ENCODE peak calls at places on chromosomes 11 and 22, in ten cellular contexts. One of them, this sample, is unnamed.

GRCh38 chr11:94193288-94193687 is 64.6 kb downstream of the PANX1 start:
- DNase-seq in NT2/D1: no peak
- DNase-seq in stimulated activated CD8-positive, alpha-beta memory T cell treated with anti-CD3 and anti-CD28 coated beads, Interleukin-12 subunit alpha, Interleukin-12 subunit beta, amount 100 ng/mL, for 4 hours: no peak
- DNase-seq in endothelial cell: no peak
- DNase-seq in non-pigmented ciliary epithelial cell: no peak
- DNase-seq in NCI-H1436: no peak
- DNase-seq in Right ventricle myocardium inferior: no peak
- DNase-seq in astrocyte: peak
- DNase-seq in AG20443: peak
- DNase-seq in naive thymus-derived CD8-positive, alpha-beta T cell: no peak
- DNase-seq in this sample: no peak

GRCh38 chr22:28029201-28029948 is 110.3 kb upstream of the PITPNB start:
- DNase-seq in NT2/D1: no peak
- DNase-seq in astrocyte: peak
- DNase-seq in AG20443: no peak
- DNase-seq in stimulated activated CD8-positive, alpha-beta memory T cell treated with anti-CD3 and anti-CD28 coated beads, Interleukin-12 subunit alpha, Interleukin-12 subunit beta, amount 100 ng/mL, for 4 hours: no peak
- DNase-seq in naive thymus-derived CD8-positive, alpha-beta T cell: no peak
- DNase-seq in Right ventricle myocardium inferior: no peak
- DNase-seq in NCI-H1436: peak
- DNase-seq in endothelial cell: peak
- DNase-seq in non-pigmented ciliary epithelial cell: no peak
- DNase-seq in this sample: peak

GRCh38 chr11:82775736-82776346 is 42.2 kb upstream of the FAM181B start:
- DNase-seq in NCI-H1436: no peak
- DNase-seq in endothelial cell: peak
- DNase-seq in naive thymus-derived CD8-positive, alpha-beta T cell: no peak
- DNase-seq in NT2/D1: peak
- DNase-seq in Right ventricle myocardium inferior: no peak
- DNase-seq in non-pigmented ciliary epithelial cell: no peak
- DNase-seq in AG20443: peak
- DNase-seq in stimulated activated CD8-positive, alpha-beta memory T cell treated with anti-CD3 and anti-CD28 coated beads, Interleukin-12 subunit alpha, Interleukin-12 subunit beta, amount 100 ng/mL, for 4 hours: no peak
- DNase-seq in astrocyte: no peak
- DNase-seq in this sample: no peak

GRCh38 chr11:2122907-2123627 is 16.1 kb downstream of the IGF2 start:
- DNase-seq in NCI-H1436: no peak
- DNase-seq in endothelial cell: no peak
- DNase-seq in astrocyte: no peak
- DNase-seq in NT2/D1: no peak
- DNase-seq in Right ventricle myocardium inferior: no peak
- DNase-seq in non-pigmented ciliary epithelial cell: no peak
- DNase-seq in naive thymus-derived CD8-positive, alpha-beta T cell: no peak
- DNase-seq in stimulated activated CD8-positive, alpha-beta memory T cell treated with anti-CD3 and anti-CD28 coated beads, Interleukin-12 subunit alpha, Interleukin-12 subunit beta, amount 100 ng/mL, for 4 hours: no peak
- DNase-seq in AG20443: no peak
- DNase-seq in this sample: no peak

GRCh38 chr11:70399681-70400112 is 1.4 kb downstream of the CTTN start:
- DNase-seq in stimulated activated CD8-positive, alpha-beta memory T cell treated with anti-CD3 and anti-CD28 coated beads, Interleukin-12 subunit alpha, Interleukin-12 subunit beta, amount 100 ng/mL, for 4 hours: no peak
- DNase-seq in AG20443: peak
- DNase-seq in naive thymus-derived CD8-positive, alpha-beta T cell: no peak
- DNase-seq in astrocyte: peak
- DNase-seq in endothelial cell: peak
- DNase-seq in non-pigmented ciliary epithelial cell: peak
- DNase-seq in NT2/D1: no peak
- DNase-seq in Right ventricle myocardium inferior: peak
- DNase-seq in NCI-H1436: no peak
- DNase-seq in this sample: peak

GRCh38 chr11:47523491-47524199 is 29.3 kb downstream of the CELF1 start:
- DNase-seq in Right ventricle myocardium inferior: no peak
- DNase-seq in stimulated activated CD8-positive, alpha-beta memory T cell treated with anti-CD3 and anti-CD28 coated beads, Interleukin-12 subunit alpha, Interleukin-12 subunit beta, amount 100 ng/mL, for 4 hours: no peak
- DNase-seq in NCI-H1436: no peak
- DNase-seq in AG20443: peak
- DNase-seq in non-pigmented ciliary epithelial cell: peak
- DNase-seq in endothelial cell: no peak
- DNase-seq in naive thymus-derived CD8-positive, alpha-beta T cell: peak
- DNase-seq in NT2/D1: no peak
- DNase-seq in astrocyte: peak
- DNase-seq in this sample: no peak

GRCh38 chr11:3786781-3787428 is 10.4 kb downstream of the NUP98 start:
- DNase-seq in AG20443: peak
- DNase-seq in astrocyte: peak
- DNase-seq in non-pigmented ciliary epithelial cell: no peak
- DNase-seq in Right ventricle myocardium inferior: no peak
- DNase-seq in naive thymus-derived CD8-positive, alpha-beta T cell: no peak
- DNase-seq in endothelial cell: no peak
- DNase-seq in NT2/D1: no peak
- DNase-seq in stimulated activated CD8-positive, alpha-beta memory T cell treated with anti-CD3 and anti-CD28 coated beads, Interleukin-12 subunit alpha, Interleukin-12 subunit beta, amount 100 ng/mL, for 4 hours: no peak
- DNase-seq in NCI-H1436: no peak
- DNase-seq in this sample: no peak

GRCh38 chr11:103903005-103903404 is 133.4 kb upstream of the DDI1 start:
- DNase-seq in NCI-H1436: no peak
- DNase-seq in NT2/D1: no peak
- DNase-seq in stimulated activated CD8-positive, alpha-beta memory T cell treated with anti-CD3 and anti-CD28 coated beads, Interleukin-12 subunit alpha, Interleukin-12 subunit beta, amount 100 ng/mL, for 4 hours: no peak
- DNase-seq in endothelial cell: no peak
- DNase-seq in non-pigmented ciliary epithelial cell: no peak
- DNase-seq in Right ventricle myocardium inferior: no peak
- DNase-seq in AG20443: no peak
- DNase-seq in astrocyte: no peak
- DNase-seq in naive thymus-derived CD8-positive, alpha-beta T cell: no peak
- DNase-seq in this sample: no peak

GRCh38 chr22:31748490-31748889 is 1.4 kb downstream of the PRR14L start:
- DNase-seq in NT2/D1: no peak
- DNase-seq in Right ventricle myocardium inferior: no peak
- DNase-seq in astrocyte: no peak
- DNase-seq in non-pigmented ciliary epithelial cell: no peak
- DNase-seq in NCI-H1436: no peak
- DNase-seq in AG20443: no peak
- DNase-seq in stimulated activated CD8-positive, alpha-beta memory T cell treated with anti-CD3 and anti-CD28 coated beads, Interleukin-12 subunit alpha, Interleukin-12 subunit beta, amount 100 ng/mL, for 4 hours: no peak
- DNase-seq in endothelial cell: peak
- DNase-seq in naive thymus-derived CD8-positive, alpha-beta T cell: no peak
- DNase-seq in this sample: no peak

GRCh38 chr22:23289851-23290724 is 109.8 kb downstream of the BCR start:
- DNase-seq in AG20443: peak
- DNase-seq in endothelial cell: peak
- DNase-seq in NT2/D1: peak
- DNase-seq in non-pigmented ciliary epithelial cell: no peak
- DNase-seq in NCI-H1436: no peak
- DNase-seq in stimulated activated CD8-positive, alpha-beta memory T cell treated with anti-CD3 and anti-CD28 coated beads, Interleukin-12 subunit alpha, Interleukin-12 subunit beta, amount 100 ng/mL, for 4 hours: peak
- DNase-seq in naive thymus-derived CD8-positive, alpha-beta T cell: peak
- DNase-seq in astrocyte: peak
- DNase-seq in Right ventricle myocardium inferior: peak
- DNase-seq in this sample: no peak

GRCh38 chr22:31486951-31487350 is 2.7 kb downstream of the EIF4ENIF1 start:
- DNase-seq in NT2/D1: no peak
- DNase-seq in NCI-H1436: no peak
- DNase-seq in endothelial cell: no peak
- DNase-seq in AG20443: no peak
- DNase-seq in stimulated activated CD8-positive, alpha-beta memory T cell treated with anti-CD3 and anti-CD28 coated beads, Interleukin-12 subunit alpha, Interleukin-12 subunit beta, amount 100 ng/mL, for 4 hours: no peak
- DNase-seq in Right ventricle myocardium inferior: no peak
- DNase-seq in non-pigmented ciliary epithelial cell: no peak
- DNase-seq in astrocyte: no peak
- DNase-seq in naive thymus-derived CD8-positive, alpha-beta T cell: no peak
- DNase-seq in this sample: no peak

GRCh38 chr11:27255447-27255828 is 107.6 kb downstream of the CCDC34 start:
- DNase-seq in stimulated activated CD8-positive, alpha-beta memory T cell treated with anti-CD3 and anti-CD28 coated beads, Interleukin-12 subunit alpha, Interleukin-12 subunit beta, amount 100 ng/mL, for 4 hours: no peak
- DNase-seq in NCI-H1436: no peak
- DNase-seq in naive thymus-derived CD8-positive, alpha-beta T cell: no peak
- DNase-seq in AG20443: peak
- DNase-seq in Right ventricle myocardium inferior: no peak
- DNase-seq in endothelial cell: no peak
- DNase-seq in non-pigmented ciliary epithelial cell: peak
- DNase-seq in NT2/D1: no peak
- DNase-seq in astrocyte: peak
- DNase-seq in this sample: no peak

GRCh38 chr11:68040121-68040956 is 1.5 kb downstream of the TCIRG1 start:
- DNase-seq in NCI-H1436: peak
- DNase-seq in astrocyte: peak
- DNase-seq in endothelial cell: peak
- DNase-seq in Right ventricle myocardium inferior: peak
- DNase-seq in stimulated activated CD8-positive, alpha-beta memory T cell treated with anti-CD3 and anti-CD28 coated beads, Interleukin-12 subunit alpha, Interleukin-12 subunit beta, amount 100 ng/mL, for 4 hours: no peak
- DNase-seq in NT2/D1: no peak
- DNase-seq in AG20443: peak
- DNase-seq in naive thymus-derived CD8-positive, alpha-beta T cell: no peak
- DNase-seq in non-pigmented ciliary epithelial cell: no peak
- DNase-seq in this sample: peak

GRCh38 chr22:44584256-44584902 is 86.3 kb upstream of the RTL6 start:
- DNase-seq in NCI-H1436: no peak
- DNase-seq in stimulated activated CD8-positive, alpha-beta memory T cell treated with anti-CD3 and anti-CD28 coated beads, Interleukin-12 subunit alpha, Interleukin-12 subunit beta, amount 100 ng/mL, for 4 hours: no peak
- DNase-seq in non-pigmented ciliary epithelial cell: no peak
- DNase-seq in astrocyte: no peak
- DNase-seq in endothelial cell: no peak
- DNase-seq in Right ventricle myocardium inferior: no peak
- DNase-seq in NT2/D1: no peak
- DNase-seq in AG20443: no peak
- DNase-seq in naive thymus-derived CD8-positive, alpha-beta T cell: no peak
- DNase-seq in this sample: peak

GRCh38 chr11:126992065-126992803 is 8.3 kb downstream of the KIRREL3 start:
- DNase-seq in stimulated activated CD8-positive, alpha-beta memory T cell treated with anti-CD3 and anti-CD28 coated beads, Interleukin-12 subunit alpha, Interleukin-12 subunit beta, amount 100 ng/mL, for 4 hours: no peak
- DNase-seq in Right ventricle myocardium inferior: no peak
- DNase-seq in endothelial cell: no peak
- DNase-seq in astrocyte: peak
- DNase-seq in NCI-H1436: no peak
- DNase-seq in naive thymus-derived CD8-positive, alpha-beta T cell: no peak
- DNase-seq in AG20443: peak
- DNase-seq in non-pigmented ciliary epithelial cell: peak
- DNase-seq in NT2/D1: no peak
- DNase-seq in this sample: no peak

GRCh38 chr22:34845391-34845790 is 220.6 kb upstream of the ISX start:
- DNase-seq in non-pigmented ciliary epithelial cell: no peak
- DNase-seq in endothelial cell: no peak
- DNase-seq in astrocyte: no peak
- DNase-seq in NT2/D1: no peak
- DNase-seq in AG20443: peak
- DNase-seq in naive thymus-derived CD8-positive, alpha-beta T cell: no peak
- DNase-seq in NCI-H1436: no peak
- DNase-seq in Right ventricle myocardium inferior: no peak
- DNase-seq in stimulated activated CD8-positive, alpha-beta memory T cell treated with anti-CD3 and anti-CD28 coated beads, Interleukin-12 subunit alpha, Interleukin-12 subunit beta, amount 100 ng/mL, for 4 hours: no peak
- DNase-seq in this sample: no peak

GRCh38 chr22:37092997-37093396 is 16.5 kb downstream of the TMPRSS6 start:
- DNase-seq in non-pigmented ciliary epithelial cell: no peak
- DNase-seq in astrocyte: no peak
- DNase-seq in naive thymus-derived CD8-positive, alpha-beta T cell: no peak
- DNase-seq in stimulated activated CD8-positive, alpha-beta memory T cell treated with anti-CD3 and anti-CD28 coated beads, Interleukin-12 subunit alpha, Interleukin-12 subunit beta, amount 100 ng/mL, for 4 hours: no peak
- DNase-seq in NCI-H1436: no peak
- DNase-seq in AG20443: no peak
- DNase-seq in NT2/D1: no peak
- DNase-seq in Right ventricle myocardium inferior: no peak
- DNase-seq in endothelial cell: no peak
- DNase-seq in this sample: no peak

GRCh38 chr11:94845622-94846021 is 77.5 kb downstream of the AMOTL1 start:
- DNase-seq in endothelial cell: no peak
- DNase-seq in NCI-H1436: no peak
- DNase-seq in astrocyte: no peak
- DNase-seq in naive thymus-derived CD8-positive, alpha-beta T cell: no peak
- DNase-seq in AG20443: no peak
- DNase-seq in NT2/D1: no peak
- DNase-seq in non-pigmented ciliary epithelial cell: no peak
- DNase-seq in stimulated activated CD8-positive, alpha-beta memory T cell treated with anti-CD3 and anti-CD28 coated beads, Interleukin-12 subunit alpha, Interleukin-12 subunit beta, amount 100 ng/mL, for 4 hours: no peak
- DNase-seq in Right ventricle myocardium inferior: no peak
- DNase-seq in this sample: no peak

GRCh38 chr11:91761406-91762027 is 463.1 kb upstream of the FAT3 start:
- DNase-seq in naive thymus-derived CD8-positive, alpha-beta T cell: no peak
- DNase-seq in NT2/D1: peak
- DNase-seq in AG20443: no peak
- DNase-seq in stimulated activated CD8-positive, alpha-beta memory T cell treated with anti-CD3 and anti-CD28 coated beads, Interleukin-12 subunit alpha, Interleukin-12 subunit beta, amount 100 ng/mL, for 4 hours: no peak
- DNase-seq in Right ventricle myocardium inferior: no peak
- DNase-seq in NCI-H1436: no peak
- DNase-seq in astrocyte: no peak
- DNase-seq in endothelial cell: no peak
- DNase-seq in non-pigmented ciliary epithelial cell: no peak
- DNase-seq in this sample: no peak

GRCh38 chr22:46250783-46251125 is 661 bp upstream of the CDPF1 start:
- DNase-seq in astrocyte: no peak
- DNase-seq in non-pigmented ciliary epithelial cell: no peak
- DNase-seq in naive thymus-derived CD8-positive, alpha-beta T cell: no peak
- DNase-seq in NCI-H1436: no peak
- DNase-seq in Right ventricle myocardium inferior: no peak
- DNase-seq in AG20443: no peak
- DNase-seq in NT2/D1: no peak
- DNase-seq in endothelial cell: no peak
- DNase-seq in stimulated activated CD8-positive, alpha-beta memory T cell treated with anti-CD3 and anti-CD28 coated beads, Interleukin-12 subunit alpha, Interleukin-12 subunit beta, amount 100 ng/mL, for 4 hours: no peak
- DNase-seq in this sample: no peak

GRCh38 chr22:31083923-31084810 is 3.0 kb downstream of the SMTN start:
- DNase-seq in naive thymus-derived CD8-positive, alpha-beta T cell: no peak
- DNase-seq in endothelial cell: no peak
- DNase-seq in NT2/D1: no peak
- DNase-seq in Right ventricle myocardium inferior: peak
- DNase-seq in NCI-H1436: no peak
- DNase-seq in stimulated activated CD8-positive, alpha-beta memory T cell treated with anti-CD3 and anti-CD28 coated beads, Interleukin-12 subunit alpha, Interleukin-12 subunit beta, amount 100 ng/mL, for 4 hours: no peak
- DNase-seq in AG20443: no peak
- DNase-seq in astrocyte: no peak
- DNase-seq in non-pigmented ciliary epithelial cell: no peak
- DNase-seq in this sample: no peak

GRCh38 chr11:76023408-76024068 is 182.8 kb downstream of the WNT11 start:
- DNase-seq in endothelial cell: no peak
- DNase-seq in AG20443: no peak
- DNase-seq in non-pigmented ciliary epithelial cell: no peak
- DNase-seq in naive thymus-derived CD8-positive, alpha-beta T cell: no peak
- DNase-seq in Right ventricle myocardium inferior: no peak
- DNase-seq in astrocyte: no peak
- DNase-seq in NT2/D1: no peak
- DNase-seq in stimulated activated CD8-positive, alpha-beta memory T cell treated with anti-CD3 and anti-CD28 coated beads, Interleukin-12 subunit alpha, Interleukin-12 subunit beta, amount 100 ng/mL, for 4 hours: no peak
- DNase-seq in NCI-H1436: no peak
- DNase-seq in this sample: no peak

GRCh38 chr11:131690362-131690761 is 319.9 kb downstream of the NTM start:
- DNase-seq in stimulated activated CD8-positive, alpha-beta memory T cell treated with anti-CD3 and anti-CD28 coated beads, Interleukin-12 subunit alpha, Interleukin-12 subunit beta, amount 100 ng/mL, for 4 hours: no peak
- DNase-seq in naive thymus-derived CD8-positive, alpha-beta T cell: no peak
- DNase-seq in non-pigmented ciliary epithelial cell: no peak
- DNase-seq in NCI-H1436: no peak
- DNase-seq in astrocyte: no peak
- DNase-seq in Right ventricle myocardium inferior: no peak
- DNase-seq in endothelial cell: no peak
- DNase-seq in NT2/D1: no peak
- DNase-seq in AG20443: no peak
- DNase-seq in this sample: peak

GRCh38 chr22:20061481-20061861 is 18.6 kb upstream of the DGCR8 start:
- DNase-seq in endothelial cell: no peak
- DNase-seq in stimulated activated CD8-positive, alpha-beta memory T cell treated with anti-CD3 and anti-CD28 coated beads, Interleukin-12 subunit alpha, Interleukin-12 subunit beta, amount 100 ng/mL, for 4 hours: no peak
- DNase-seq in NT2/D1: no peak
- DNase-seq in Right ventricle myocardium inferior: peak
- DNase-seq in non-pigmented ciliary epithelial cell: no peak
- DNase-seq in NCI-H1436: no peak
- DNase-seq in naive thymus-derived CD8-positive, alpha-beta T cell: no peak
- DNase-seq in AG20443: peak
- DNase-seq in astrocyte: peak
- DNase-seq in this sample: no peak

GRCh38 chr11:45936655-45937054 is 14.2 kb downstream of the LARGE2 start:
- DNase-seq in naive thymus-derived CD8-positive, alpha-beta T cell: no peak
- DNase-seq in Right ventricle myocardium inferior: no peak
- DNase-seq in stimulated activated CD8-positive, alpha-beta memory T cell treated with anti-CD3 and anti-CD28 coated beads, Interleukin-12 subunit alpha, Interleukin-12 subunit beta, amount 100 ng/mL, for 4 hours: no peak
- DNase-seq in endothelial cell: no peak
- DNase-seq in AG20443: no peak
- DNase-seq in NT2/D1: no peak
- DNase-seq in non-pigmented ciliary epithelial cell: no peak
- DNase-seq in NCI-H1436: no peak
- DNase-seq in astrocyte: no peak
- DNase-seq in this sample: no peak

GRCh38 chr11:47433991-47434786 is 8.0 kb upstream of the PSMC3 start:
- DNase-seq in naive thymus-derived CD8-positive, alpha-beta T cell: no peak
- DNase-seq in Right ventricle myocardium inferior: no peak
- DNase-seq in endothelial cell: no peak
- DNase-seq in NT2/D1: no peak
- DNase-seq in stimulated activated CD8-positive, alpha-beta memory T cell treated with anti-CD3 and anti-CD28 coated beads, Interleukin-12 subunit alpha, Interleukin-12 subunit beta, amount 100 ng/mL, for 4 hours: no peak
- DNase-seq in AG20443: peak
- DNase-seq in non-pigmented ciliary epithelial cell: no peak
- DNase-seq in astrocyte: peak
- DNase-seq in NCI-H1436: no peak
- DNase-seq in this sample: no peak

GRCh38 chr11:111063711-111064110 is 181.8 kb upstream of the POU2AF2 start:
- DNase-seq in non-pigmented ciliary epithelial cell: no peak
- DNase-seq in stimulated activated CD8-positive, alpha-beta memory T cell treated with anti-CD3 and anti-CD28 coated beads, Interleukin-12 subunit alpha, Interleukin-12 subunit beta, amount 100 ng/mL, for 4 hours: no peak
- DNase-seq in Right ventricle myocardium inferior: no peak
- DNase-seq in astrocyte: peak
- DNase-seq in AG20443: no peak
- DNase-seq in NCI-H1436: no peak
- DNase-seq in endothelial cell: no peak
- DNase-seq in NT2/D1: no peak
- DNase-seq in naive thymus-derived CD8-positive, alpha-beta T cell: no peak
- DNase-seq in this sample: no peak

GRCh38 chr22:31876156-31877035 is 67.9 kb upstream of the YWHAH start:
- DNase-seq in non-pigmented ciliary epithelial cell: no peak
- DNase-seq in NCI-H1436: no peak
- DNase-seq in Right ventricle myocardium inferior: no peak
- DNase-seq in NT2/D1: no peak
- DNase-seq in endothelial cell: no peak
- DNase-seq in naive thymus-derived CD8-positive, alpha-beta T cell: no peak
- DNase-seq in stimulated activated CD8-positive, alpha-beta memory T cell treated with anti-CD3 and anti-CD28 coated beads, Interleukin-12 subunit alpha, Interleukin-12 subunit beta, amount 100 ng/mL, for 4 hours: no peak
- DNase-seq in astrocyte: no peak
- DNase-seq in AG20443: peak
- DNase-seq in this sample: no peak

This sample was measured in kidney.